ENCODE peak calls at places on chromosomes 1 and 21, in six cellular contexts. H, B, M, N, Y and X are unnamed samples.

GRCh38 chr1:206470692-206471414 is 577 bp downstream of the IKBKE start:
- DNase-seq in H (peak), B (peak), M (peak), N (peak), Y (peak), X (no peak)

GRCh38 chr1:147762233-147763024 is 2.0 kb upstream of the GJA5 start:
- DNase-seq in H (no peak), B (no peak), M (no peak), N (no peak), Y (no peak), X (no peak)

GRCh38 chr21:16742116-16742515 is 770.7 kb upstream of the CXADR start:
- DNase-seq in H (no peak), B (no peak), M (no peak), N (no peak), Y (no peak), X (no peak)

GRCh38 chr1:178727014-178727895 is 2.2 kb downstream of the RALGPS2 start:
- DNase-seq in H (no peak), B (no peak), M (peak), N (no peak), Y (peak), X (peak)

GRCh38 chr1:118934706-118935105 is 53.4 kb downstream of the TBX15 start:
- DNase-seq in H (no peak), B (no peak), M (no peak), N (peak), Y (no peak), X (no peak)

GRCh38 chr1:104294259-104294658 is 544.6 kb downstream of the AMY1C start:
- DNase-seq in H (no peak), B (no peak), M (peak), N (no peak), Y (peak), X (no peak)

GRCh38 chr1:11520531-11521233 is 41.7 kb downstream of the DISP3 start:
- DNase-seq in H (no peak), B (no peak), M (no peak), N (no peak), Y (no peak), X (no peak)

GRCh38 chr1:202192770-202193613 is 607 bp upstream of the LGR6 start:
- DNase-seq in H (peak), B (peak), M (peak), N (peak), Y (peak), X (peak)

GRCh38 chr1:179821524-179821923 is 56.1 kb downstream of the TOR1AIP2 start:
- DNase-seq in H (peak), B (no peak), M (no peak), N (no peak), Y (no peak), X (no peak)

GRCh38 chr1:26281971-26282693 is 2.2 kb downstream of the SH3BGRL3 start:
- DNase-seq in H (peak), B (peak), M (peak), N (peak), Y (peak), X (peak)

GRCh38 chr21:34367320-34367935 is 3.6 kb downstream of the KCNE2 start:
- DNase-seq in H (peak), B (peak), M (peak), N (peak), Y (peak), X (no peak)

GRCh38 chr21:28671549-28672195 is 321.0 kb downstream of the LTN1 start:
- DNase-seq in H (no peak), B (no peak), M (no peak), N (no peak), Y (peak), X (no peak)

GRCh38 chr1:197150336-197151005 is 4.0 kb upstream of the ASPM start:
- DNase-seq in H (no peak), B (no peak), M (no peak), N (no peak), Y (no peak), X (no peak)

GRCh38 chr1:5744911-5745431 is 247.3 kb downstream of the NPHP4 start:
- DNase-seq in H (peak), B (peak), M (peak), N (no peak), Y (no peak), X (peak)

GRCh38 chr21:33945652-33946270 is 30.2 kb upstream of the ATP5PO start:
- DNase-seq in H (no peak), B (peak), M (no peak), N (no peak), Y (no peak), X (no peak)

GRCh38 chr1:73914994-73915393 is 283.0 kb downstream of the LRRIQ3 start:
- DNase-seq in H (no peak), B (no peak), M (no peak), N (no peak), Y (no peak), X (peak)

GRCh38 chr1:224356685-224357625 is at the start of gene CNIH4:
- DNase-seq in H (peak), B (peak), M (peak), N (peak), Y (peak), X (peak)
- H2BK5ac ChIP-seq in H (no peak), B (peak), M (no peak), N (peak), Y (peak), X (no peak)

GRCh38 chr1:43878854-43879253 is 54.7 kb upstream of the ARTN start:
- DNase-seq in H (no peak), B (no peak), M (no peak), N (no peak), Y (no peak), X (no peak)
- H2BK15ac ChIP-seq in H (no peak), B (no peak), M (no peak), N (no peak), Y (no peak), X (no peak)

GRCh38 chr1:37478890-37479254 is 4.5 kb downstream of the ZC3H12A start:
- DNase-seq in H (no peak), B (no peak), M (no peak), N (peak), Y (peak), X (no peak)
- H3K4ac ChIP-seq in H (no peak), B (no peak), M (no peak), N (peak), Y (peak), X (no peak)

DNA sequence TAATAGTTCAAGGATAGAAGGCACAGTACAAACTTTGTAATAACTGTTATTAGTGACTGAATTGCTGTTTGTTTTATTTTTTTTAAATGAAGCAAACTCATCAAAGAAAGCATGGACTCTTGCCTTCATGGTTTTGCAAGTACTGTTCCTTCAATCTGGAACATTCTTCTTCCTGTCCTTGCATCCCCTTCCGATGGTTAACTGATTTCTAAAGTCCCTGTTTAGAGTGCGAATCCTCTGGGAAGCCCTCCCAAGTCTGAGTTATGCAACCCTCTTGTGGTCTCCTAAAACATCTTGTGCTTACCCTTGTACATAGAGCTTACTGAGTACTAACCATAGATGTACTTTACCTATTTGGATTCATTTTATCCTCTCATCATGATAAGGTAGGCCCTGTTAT is 52.2 kb upstream of the GCLM start:
- DNase-seq in H (no peak), B (no peak), M (no peak), N (no peak), Y (no peak), X (no peak)
- H2BK5ac ChIP-seq in H (no peak), B (no peak), M (no peak), N (no peak), Y (no peak), X (no peak)

DNA sequence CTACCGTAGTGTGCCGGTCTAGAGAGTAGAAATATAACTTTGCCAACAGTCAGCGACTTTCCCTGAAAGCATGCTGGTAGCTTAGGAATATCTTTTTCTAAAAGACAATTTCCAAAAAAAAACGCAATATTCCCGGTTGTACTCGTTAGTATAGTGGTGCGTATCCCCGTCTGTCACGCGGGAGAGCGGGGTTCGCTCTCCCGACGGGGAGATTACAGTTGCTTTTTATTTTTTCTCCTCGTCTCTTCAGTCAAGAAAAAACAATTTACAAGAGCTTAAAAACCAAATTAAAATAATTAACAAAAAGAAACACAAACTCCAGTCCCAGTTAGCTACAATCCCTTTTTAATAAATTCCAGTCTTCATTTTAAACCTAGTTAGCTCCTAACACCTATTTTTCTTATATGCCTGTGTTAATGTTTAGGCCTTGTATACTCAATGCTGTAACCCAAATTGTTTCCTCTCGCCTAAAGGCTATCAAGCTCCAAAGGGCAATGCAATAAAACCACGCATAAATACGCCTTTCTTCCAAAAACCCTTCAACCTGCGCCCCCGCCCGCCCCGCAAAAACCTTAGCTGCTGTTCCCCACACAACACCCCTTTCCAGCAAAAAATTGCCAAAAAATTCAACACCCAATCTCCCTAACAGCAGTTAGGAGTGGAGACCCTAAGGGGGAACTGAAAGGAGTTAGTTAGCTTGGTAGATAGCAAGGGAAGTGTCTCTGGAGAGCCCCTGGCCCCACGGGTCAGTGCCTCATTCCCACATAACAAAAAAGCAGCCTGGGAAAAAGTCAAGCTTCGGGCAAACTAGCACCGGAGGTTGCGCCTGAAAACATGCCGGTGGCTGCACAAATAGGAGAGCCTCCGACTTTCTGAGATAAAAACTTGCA is 7.9 kb downstream of the HSPA6 start:
- DNase-seq in H (peak), B (no peak), M (peak), N (peak), Y (no peak), X (peak)
- H2BK15ac ChIP-seq in H (no peak), B (no peak), M (no peak), N (no peak), Y (peak), X (no peak)

DNA sequence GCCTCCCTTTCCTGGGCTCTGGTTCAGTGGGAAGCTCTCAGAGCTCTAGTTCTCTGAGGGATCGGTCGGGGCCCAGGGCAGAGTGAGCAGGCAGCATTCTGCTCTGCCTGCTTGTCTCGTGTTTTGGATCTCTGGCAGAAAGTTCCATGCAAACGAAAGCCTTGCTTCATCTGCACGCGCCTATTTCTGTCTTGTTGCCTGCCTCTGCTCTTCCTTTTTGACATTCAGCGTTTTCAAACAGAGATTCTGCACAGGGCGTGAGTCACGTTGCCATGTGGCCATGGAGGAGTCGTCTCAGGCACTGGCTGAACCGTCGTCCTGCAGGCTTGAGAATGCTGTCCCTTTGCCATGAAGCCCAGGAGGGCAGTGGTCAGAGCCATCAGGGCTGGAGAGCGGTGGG is 20.3 kb downstream of the AJAP1 start:
- DNase-seq in H (no peak), B (no peak), M (no peak), N (no peak), Y (no peak), X (no peak)
- H3K4ac ChIP-seq in H (no peak), B (no peak), M (no peak), N (no peak), Y (no peak), X (no peak)

GRCh38 chr1:68231627-68232303 is 558 bp downstream of the WLS start:
- DNase-seq in H (peak), B (no peak), M (peak), N (peak), Y (peak), X (no peak)

GRCh38 chr1:68228833-68229232 is 3.5 kb downstream of the WLS start:
- DNase-seq in H (no peak), B (no peak), M (no peak), N (peak), Y (peak), X (no peak)

GRCh38 chr1:68230901-68231626 is 1.3 kb downstream of the WLS start:
- DNase-seq in H (no peak), B (no peak), M (no peak), N (no peak), Y (peak), X (no peak)

GRCh38 chr1:68232354-68233148 is at the start of gene WLS:
- DNase-seq in H (peak), B (peak), M (peak), N (peak), Y (peak), X (no peak)

DNA sequence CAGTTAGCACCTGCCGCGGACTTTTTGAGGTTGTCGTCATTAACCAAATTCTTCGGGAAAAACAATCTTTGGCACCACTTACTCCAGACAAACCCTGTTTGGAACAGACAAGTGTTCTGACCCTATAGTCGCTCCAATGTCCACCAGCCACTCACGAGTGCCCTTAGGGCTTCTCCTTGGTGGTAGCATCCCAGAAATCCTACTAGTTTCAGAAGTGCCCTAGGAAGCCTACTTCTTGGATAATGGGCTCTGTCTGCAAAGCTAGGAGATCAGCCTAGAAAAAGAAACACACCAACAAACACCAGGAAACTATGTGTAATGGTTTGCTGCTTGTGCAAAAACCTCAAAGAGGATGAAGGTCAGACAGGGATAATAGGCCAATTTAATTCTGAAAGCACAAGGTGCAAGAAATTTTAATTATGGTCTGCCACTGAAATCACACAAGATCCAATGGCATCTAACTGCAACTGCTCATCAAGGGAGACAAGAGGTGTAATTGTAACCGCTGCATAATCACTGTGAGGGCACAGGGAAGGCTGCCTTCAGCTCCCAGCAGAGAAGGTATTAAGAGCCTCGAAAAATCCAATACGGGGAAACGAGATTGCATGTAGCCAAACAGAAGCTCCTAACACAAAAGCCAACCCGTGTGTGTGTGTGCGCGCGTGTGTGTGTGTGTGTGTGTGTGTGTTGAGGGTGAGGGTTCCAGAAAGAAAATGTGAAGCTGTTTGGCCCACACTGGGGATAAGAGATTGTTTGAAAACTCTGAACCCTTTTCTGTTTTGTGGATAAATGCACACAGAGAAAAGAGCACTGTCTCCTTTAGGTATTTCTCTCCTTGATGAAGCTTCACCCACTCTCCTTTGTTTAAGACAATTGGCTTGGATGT is 2.2 kb downstream of the WLS start:
- DNase-seq in H (no peak), B (no peak), M (peak), N (peak), Y (peak), X (no peak)
- H2BK5ac ChIP-seq in H (no peak), B (no peak), M (no peak), N (peak), Y (no peak), X (no peak)

GRCh38 chr1:183506561-183506960 is 34.3 kb downstream of the SMG7 start:
- DNase-seq in H (no peak), B (no peak), M (no peak), N (peak), Y (no peak), X (no peak)
- H2BK15ac ChIP-seq in H (no peak), B (no peak), M (no peak), N (no peak), Y (no peak), X (no peak)

DNA sequence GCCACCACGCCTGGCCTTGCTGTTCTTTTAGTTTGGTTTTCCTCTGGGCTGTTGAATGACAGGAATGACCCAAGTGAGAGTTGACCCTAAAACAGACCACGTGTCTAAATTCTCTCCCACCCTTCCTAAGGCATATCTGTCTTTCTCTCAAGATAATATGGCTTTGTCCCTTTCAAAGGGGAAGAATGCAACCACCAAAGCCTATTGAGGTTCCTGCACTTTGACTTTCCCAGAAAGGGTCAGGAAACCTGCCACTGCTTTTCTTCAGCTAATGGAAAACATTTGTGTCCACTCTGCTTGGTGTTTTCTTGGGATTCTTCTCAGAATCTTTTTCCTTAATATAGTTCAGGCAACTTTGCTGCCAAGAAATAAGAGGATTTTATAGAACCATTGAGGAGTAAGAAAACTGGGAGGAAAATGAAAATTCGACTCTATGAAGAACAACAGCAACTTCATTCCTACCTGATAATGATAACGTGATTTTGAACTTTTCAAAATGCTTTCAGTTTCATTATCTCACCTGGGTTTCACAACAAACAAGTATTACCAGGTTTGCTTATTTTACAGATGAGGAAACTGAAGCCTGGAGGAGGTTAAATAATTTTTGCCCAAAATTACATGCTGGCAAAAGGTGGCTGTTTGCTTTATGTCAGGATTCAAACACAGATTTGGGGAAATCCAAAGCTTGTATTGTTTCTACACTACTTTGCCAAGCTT is 6.9 kb downstream of the PLPP3 start:
- DNase-seq in H (no peak), B (no peak), M (no peak), N (no peak), Y (no peak), X (no peak)
- H3K4ac ChIP-seq in H (no peak), B (no peak), M (no peak), N (no peak), Y (no peak), X (no peak)

DNA sequence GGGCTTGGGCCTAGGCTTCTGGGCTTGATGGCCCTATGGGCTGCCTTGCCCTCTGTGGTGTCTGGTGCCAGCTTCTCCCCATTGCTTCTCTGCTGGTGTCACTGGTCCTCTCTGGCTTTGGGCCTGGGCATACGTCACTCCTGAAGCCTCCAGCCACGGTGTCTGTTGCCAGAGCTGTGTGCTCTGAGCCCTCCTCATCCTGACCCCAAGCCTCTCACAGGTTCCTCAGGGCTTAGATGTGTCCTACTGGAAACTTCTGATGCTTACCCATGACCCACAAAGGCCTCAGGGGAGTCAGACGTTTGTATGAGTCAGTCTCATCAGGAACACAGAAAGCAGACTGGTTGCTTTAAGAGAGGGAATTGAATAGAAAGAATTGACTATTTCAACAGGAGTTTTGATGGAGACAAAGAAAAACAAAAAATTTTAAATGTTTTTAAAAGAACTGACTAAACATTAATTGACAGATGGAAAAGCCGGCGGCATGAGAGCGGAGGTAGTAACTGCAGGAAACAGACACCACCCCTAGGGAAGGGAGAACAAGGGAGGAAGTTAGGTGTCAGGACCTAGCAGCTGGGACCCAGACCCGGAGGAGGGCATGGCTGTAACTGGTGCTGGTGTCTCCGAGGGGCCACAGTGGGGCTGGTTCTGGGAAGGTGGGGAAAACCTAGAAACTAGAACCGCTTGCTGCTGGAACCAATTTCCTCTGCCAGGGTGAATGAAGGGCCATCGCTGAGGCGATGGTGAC is 39.9 kb upstream of the CITED4 start:
- DNase-seq in H (peak), B (no peak), M (peak), N (peak), Y (peak), X (no peak)
- H2BK5ac ChIP-seq in H (no peak), B (no peak), M (no peak), N (no peak), Y (no peak), X (no peak)